ENCODE peak calls at places on chromosomes 4 and X, in six cellular contexts. L is endothelial cell of umbilical vein, M is A549, E is K562, X is NB4, P is HepG2. O is an unnamed sample.

GRCh38 chr4:184384056-184384809 is 90.1 kb downstream of the IRF2 start:
- DNase-seq in X (peak), L (peak), M (peak), P (peak), E (no peak), O (peak)

GRCh38 chrX:104695593-104695992 is 129.6 kb downstream of the IL1RAPL2 start:
- DNase-seq in X (no peak), P (no peak), M (no peak), E (no peak), L (no peak), O (no peak)

GRCh38 chr4:24470681-24471622 is 113.4 kb downstream of the DHX15 start:
- DNase-seq in E (no peak), X (peak), L (peak), P (no peak), M (peak), O (no peak)

GRCh38 chrX:20414781-20415445 is 148.2 kb upstream of the RPS6KA3 start:
- DNase-seq in P (no peak), X (no peak), M (no peak), L (no peak), E (no peak), O (no peak)

GRCh38 chr4:182895791-182896292 is 21.3 kb downstream of the DCTD start:
- DNase-seq in X (no peak), P (peak), E (no peak), L (no peak), M (no peak), O (no peak)

GRCh38 chr4:60743654-60744053 is 456.5 kb upstream of the ADGRL3 start:
- DNase-seq in X (no peak), P (no peak), E (no peak), L (no peak), M (no peak), O (no peak)

GRCh38 chr4:128468485-128468989 is 180.9 kb upstream of the PGRMC2 start:
- DNase-seq in X (no peak), L (peak), M (peak), E (no peak), P (no peak), O (no peak)

GRCh38 chrX:119118780-119119395 is 8.7 kb downstream of the KIAA1210 start:
- DNase-seq in M (peak), P (peak), X (peak), L (peak), E (peak), O (no peak)

GRCh38 chr4:73698217-73698616 is 42.2 kb upstream of the CXCL8 start:
- DNase-seq in X (peak), M (no peak), L (peak), P (no peak), E (no peak), O (no peak)

DNA sequence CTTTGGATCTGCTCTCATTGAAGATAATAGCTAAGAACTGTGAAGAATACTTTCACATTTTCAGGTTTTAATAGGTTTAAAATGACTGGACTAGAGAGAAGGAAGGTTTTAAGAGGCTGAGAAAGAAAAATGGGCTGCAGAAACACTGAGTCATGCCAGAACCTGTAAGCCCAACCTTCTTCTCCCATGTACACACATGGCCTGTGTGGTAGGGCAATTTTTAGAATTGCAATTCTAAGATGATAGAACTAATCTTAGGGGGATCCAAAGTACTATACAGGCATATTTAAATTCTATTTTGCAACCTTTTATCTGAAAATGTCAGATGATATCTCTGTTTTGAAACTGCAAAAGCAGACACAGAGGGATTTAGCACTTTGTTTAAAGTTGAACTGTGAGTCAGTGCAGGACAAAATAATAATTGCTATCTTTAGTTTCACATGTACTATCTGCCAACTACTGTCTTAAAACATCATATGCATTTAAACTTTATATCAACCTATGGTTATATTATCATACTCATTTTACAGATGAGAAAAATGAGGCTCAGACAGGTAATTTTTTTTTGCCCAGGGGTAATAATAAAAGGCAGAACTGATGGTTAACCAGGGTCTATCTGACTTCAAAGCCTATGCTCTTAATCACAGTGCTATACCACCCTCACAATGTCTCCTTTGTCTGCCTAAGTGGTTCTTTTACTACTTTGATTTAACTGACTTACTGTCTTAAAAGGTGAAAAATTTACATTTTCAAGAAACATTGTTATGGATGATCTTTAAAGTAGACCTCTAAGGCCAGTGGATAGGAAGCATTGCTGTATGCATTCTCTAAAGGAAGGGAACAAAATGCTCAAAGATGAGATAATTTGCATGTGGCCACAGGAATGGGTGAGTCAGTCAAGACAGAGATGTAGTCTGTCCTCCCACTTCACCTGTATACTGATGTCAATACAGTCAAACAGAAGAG is 4.3 kb downstream of the TMPRSS11E start:
- DNase-seq in P (no peak), M (no peak), L (no peak), E (no peak), X (no peak), O (no peak)
- TF ChIP-seq MYC in P (no peak), M (no peak), L (no peak), E (no peak), X (no peak), O (no peak)

DNA sequence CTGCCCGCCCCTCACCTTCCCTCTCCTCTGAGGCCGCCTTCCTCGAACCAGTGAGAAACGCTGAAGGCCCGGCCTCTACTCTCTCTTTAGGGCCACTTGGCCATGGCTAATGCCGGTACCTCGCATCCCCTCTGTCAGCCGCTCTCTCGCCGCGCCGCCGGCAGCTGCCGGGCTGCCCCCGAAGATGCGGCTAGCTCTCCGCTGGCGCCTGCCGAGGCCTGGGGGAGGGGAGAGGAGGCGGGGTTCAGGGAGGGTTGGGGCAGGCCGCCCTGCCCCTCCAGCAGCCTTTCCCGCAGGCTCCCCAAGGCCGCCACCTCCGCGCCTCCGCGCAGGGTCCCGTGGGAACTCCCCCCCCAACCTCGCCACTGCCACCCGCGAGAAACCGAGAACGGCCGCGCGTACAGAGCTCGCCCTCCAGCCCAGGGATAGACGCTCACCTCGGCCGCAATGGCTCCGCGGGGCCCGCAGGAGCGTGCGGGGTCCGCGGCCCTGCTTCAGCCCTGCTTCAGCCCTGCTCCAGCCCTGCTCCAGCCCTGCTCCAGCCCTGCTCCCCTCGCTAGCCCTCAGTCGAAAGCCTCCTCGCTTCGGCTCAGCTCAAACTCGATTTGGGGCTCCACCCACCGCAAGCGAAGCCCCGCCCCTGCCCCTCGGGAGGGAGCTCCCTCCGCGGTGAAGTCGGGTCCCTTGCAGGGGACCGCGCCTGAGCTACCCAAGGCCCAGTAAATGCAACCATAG is at the start of gene HUWE1:
- DNase-seq in E (peak), L (peak), M (peak), P (peak), X (peak), O (no peak)
- TF ChIP-seq MYC in E (peak), L (no peak), M (no peak), P (no peak), X (no peak), O (no peak)

DNA sequence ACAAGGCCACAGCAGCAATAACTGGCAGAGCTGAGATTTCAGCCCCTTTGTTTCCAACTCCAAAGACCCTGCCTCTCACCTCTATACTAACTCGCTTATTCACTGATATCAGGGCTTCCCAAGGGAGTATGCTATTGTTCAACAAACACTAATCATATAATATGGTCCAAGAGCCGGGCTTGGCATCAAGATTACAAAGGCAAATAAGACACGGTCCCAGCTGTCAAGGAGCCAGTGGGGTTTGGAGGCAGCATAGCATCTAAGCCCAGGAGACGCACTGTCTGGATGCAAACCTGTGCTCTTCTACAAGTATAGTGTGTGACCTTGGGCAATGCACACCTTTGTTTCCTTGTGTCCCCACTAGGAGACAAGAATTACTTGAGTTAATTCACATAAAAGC is 28.7 kb downstream of the PAPSS1 start:
- DNase-seq in X (no peak), P (no peak), M (no peak), L (no peak), E (no peak), O (no peak)
- TF ChIP-seq MYC in X (no peak), P (no peak), M (no peak), L (no peak), E (no peak), O (no peak)

GRCh38 chr4:169202143-169202699 is 68.5 kb downstream of the SH3RF1 start:
- DNase-seq in X (no peak), E (no peak), M (no peak), P (peak), L (peak), O (no peak)
- TF ChIP-seq MYC in X (no peak), E (no peak), M (no peak), P (no peak), L (no peak), O (no peak)

DNA sequence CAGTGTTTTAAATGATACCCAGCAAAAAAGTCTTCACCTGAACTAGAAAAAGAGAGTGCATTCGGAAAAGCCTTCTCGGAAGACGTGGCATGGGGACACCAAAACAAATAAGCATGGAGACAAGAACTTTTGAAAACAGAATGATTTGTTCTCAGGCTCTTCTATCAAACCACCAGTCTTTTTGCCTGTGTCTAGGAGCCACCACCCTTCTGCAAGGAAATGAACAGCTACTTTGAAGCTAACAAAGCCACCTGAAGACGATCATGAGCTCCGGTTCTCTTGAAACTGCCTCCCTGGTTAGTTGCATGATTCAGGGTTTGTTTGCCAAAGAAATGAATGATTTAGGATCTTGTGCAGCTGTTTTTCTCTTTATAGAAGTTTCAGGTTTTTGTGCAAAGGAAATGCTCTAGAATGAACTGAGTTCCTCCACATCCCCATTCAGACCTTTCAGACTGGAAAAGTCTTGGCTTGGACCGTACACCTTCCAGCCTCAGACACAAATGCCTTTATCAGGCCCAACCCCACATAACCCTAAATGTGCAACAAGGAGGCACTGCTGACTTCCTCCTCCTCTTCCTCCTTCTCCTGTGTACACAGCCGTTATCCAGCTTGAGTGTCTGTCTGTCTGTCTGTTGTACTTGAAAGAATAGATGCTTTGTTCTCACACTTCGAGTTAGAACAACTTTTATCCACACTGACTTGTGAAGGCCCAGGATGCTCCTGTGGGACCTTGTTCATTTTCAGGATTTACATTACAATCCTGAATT is 334.9 kb upstream of the KLF3 start:
- DNase-seq in P (no peak), X (no peak), L (no peak), E (no peak), M (no peak), O (no peak)
- TF ChIP-seq MYC in P (no peak), X (no peak), L (no peak), E (no peak), M (no peak), O (no peak)

GRCh38 chrX:123425904-123426303 is 241.8 kb downstream of the GRIA3 start:
- DNase-seq in M (no peak), L (no peak), P (no peak), X (no peak), E (no peak), O (no peak)
- TF ChIP-seq MYC in M (no peak), L (no peak), P (no peak), X (no peak), E (no peak), O (no peak)

DNA sequence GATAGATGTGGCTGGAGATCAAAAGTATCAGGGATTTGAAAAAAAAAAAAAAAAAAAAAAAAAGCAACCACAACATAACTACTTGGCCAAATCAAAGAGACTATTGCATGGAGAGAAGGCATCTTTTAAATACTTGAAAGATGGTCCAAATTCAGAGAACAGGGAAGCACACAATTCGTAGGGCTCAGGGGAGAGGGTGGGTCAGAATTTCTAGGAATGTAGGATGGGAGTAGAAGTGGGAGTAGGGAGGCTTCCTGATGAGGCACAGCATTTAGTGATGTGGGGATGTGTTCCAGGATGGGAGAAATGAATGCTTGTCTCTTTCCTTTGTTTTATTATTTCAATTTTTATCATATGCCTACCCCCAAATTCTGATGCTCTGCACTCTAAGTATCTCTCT is 36.3 kb downstream of the RTL3 start:
- DNase-seq in M (no peak), X (no peak), L (no peak), E (no peak), P (no peak), O (no peak)
- TF ChIP-seq MYC in M (no peak), X (no peak), L (no peak), E (no peak), P (no peak), O (no peak)